ENCODE peak calls at places on chromosome 11, in nine cellular contexts. Y is T-helper 1 cell; B is epithelial cell of esophagus; E is Caco-2; Z is activated naive CD8-positive, alpha-beta T cell treated with anti-CD3 and anti-CD28 coated beads for 36 hours; K is activated naive CD4-positive, alpha-beta T cell; T is stimulated activated naive B cell treated with anti-CD40 and anti-IgM and Interleukin-4, amounts not matched to agents 10 μg/mL and 1 μg/mL and 100 μg/mL, for 72 hours; C is DMS53; S is SK-MEL-5. U is an unnamed sample.

GRCh38 chr11:124277809-124278208 is 21.6 kb downstream of the OR8G5 start:
- DNase-seq in T (no peak), K (no peak), Y (no peak), E (no peak), C (peak), Z (no peak), S (peak), B (peak), U (no peak)

GRCh38 chr11:6988506-6988905 is 31.6 kb downstream of the ZNF214 start:
- DNase-seq in T (no peak), E (no peak), B (no peak), Z (no peak), K (no peak), C (no peak), S (no peak), Y (no peak), U (no peak)

GRCh38 chr11:118623291-118623655 is 15.9 kb downstream of the PHLDB1 start:
- DNase-seq in K (no peak), T (no peak), Y (no peak), Z (no peak), S (no peak), E (no peak), B (peak), C (peak), U (peak)

GRCh38 chr11:66418168-66418985 is 2.5 kb upstream of the NPAS4 start:
- DNase-seq in Z (peak), K (peak), Y (peak), E (peak), C (peak), T (peak), S (peak), B (peak), U (peak)

GRCh38 chr11:94131363-94132115 is 2.9 kb downstream of the PANX1 start:
- DNase-seq in K (no peak), E (no peak), Z (no peak), C (peak), T (no peak), S (no peak), B (peak), Y (no peak), U (no peak)

GRCh38 chr11:1756024-1756561 is 5.7 kb upstream of the IFITM10 start:
- DNase-seq in B (no peak), E (no peak), C (no peak), T (no peak), S (no peak), K (no peak), Y (no peak), Z (no peak), U (no peak)

GRCh38 chr11:97746832-97747231 is 1273.9 kb upstream of the CNTN5 start:
- DNase-seq in E (no peak), S (no peak), Y (no peak), C (no peak), B (no peak), T (no peak), Z (no peak), K (no peak), U (no peak)

GRCh38 chr11:76824980-76825725 is 35.6 kb upstream of the ACER3 start:
- DNase-seq in K (no peak), T (no peak), Z (no peak), Y (no peak), C (no peak), E (no peak), B (peak), S (no peak), U (no peak)

GRCh38 chr11:111777094-111778046 is 11.2 kb upstream of the PPP2R1B start:
- DNase-seq in S (peak), E (peak), C (peak), T (no peak), Z (no peak), B (peak), Y (no peak), K (no peak), U (peak)

GRCh38 chr11:35969089-35970046 is 25.5 kb downstream of the LDLRAD3 start:
- DNase-seq in B (no peak), C (peak), Z (no peak), E (peak), T (no peak), S (no peak), K (no peak), Y (no peak), U (no peak)

GRCh38 chr11:44351006-44351660 is 41.2 kb upstream of the ALX4 start:
- DNase-seq in B (no peak), S (no peak), E (no peak), Y (no peak), T (peak), Z (no peak), K (no peak), C (no peak), U (no peak)

GRCh38 chr11:3124821-3125220 is 40.3 kb downstream of the OSBPL5 start:
- DNase-seq in S (no peak), Z (no peak), C (no peak), E (no peak), Y (no peak), B (no peak), K (no peak), T (no peak), U (no peak)

GRCh38 chr11:86418929-86419328 is 44.2 kb downstream of the CCDC81 start:
- DNase-seq in C (peak), B (peak), Z (no peak), K (no peak), T (no peak), E (peak), S (peak), Y (no peak), U (no peak)

GRCh38 chr11:61000426-61000825 is 28.9 kb downstream of the CD6 start:
- DNase-seq in S (no peak), C (no peak), Z (no peak), Y (no peak), T (no peak), K (no peak), B (no peak), E (no peak), U (no peak)